ENCODE peak calls at places on chromosomes 13 and 19, in eight cellular contexts. W is HuH-7, Y is fibroblast of mammary gland, P is lung microvascular endothelial cell, O is left cardiac atrium, Z is AG09309, B is lower leg skin, T is substantia nigra. Q is an unnamed sample.
A peak's percentile ranks its signal among the peaks of the same experiment; 100 is the strongest.

GRCh38 chr19:1264801-1265610 is 4.1 kb upstream of the CIRBP start:
- DNase-seq in W (no peak), P (peak; percentile 85), Y (peak; percentile 94), T (no peak), Z (no peak), B (no peak), O (peak; percentile 84), Q (peak; percentile 76)

GRCh38 chr19:1566392-1567115 is 1.6 kb downstream of the MEX3D start:
- DNase-seq in O (peak; percentile 74), Z (peak; percentile 44), Y (peak; percentile 66), T (peak; percentile 93), B (no peak), W (peak; percentile 74), P (peak; percentile 87), Q (peak; percentile 67)

GRCh38 chr19:23241433-23241832 is 8.8 kb downstream of the ZNF724 start:
- DNase-seq in Y (no peak), P (peak; percentile 5), B (no peak), O (no peak), T (no peak), W (no peak), Z (no peak), Q (no peak)

GRCh38 chr13:20191902-20192469 is 752 bp downstream of the GJB2 start:
- DNase-seq in T (no peak), W (peak; percentile 58), O (no peak), Z (no peak), B (no peak), Y (peak; percentile 32), P (peak; percentile 16), Q (no peak)

GRCh38 chr13:67224148-67224846 is 5.8 kb downstream of the PCDH9 start:
- DNase-seq in B (peak; percentile 44), T (peak; percentile 82), W (peak; percentile 54), Z (peak; percentile 37), P (peak; percentile 88), O (peak; percentile 75), Y (peak; percentile 83), Q (peak; percentile 61)

GRCh38 chr19:54201980-54202379 is 1.3 kb downstream of the RPS9 start:
- DNase-seq in P (no peak), O (no peak), B (no peak), Y (no peak), T (no peak), W (no peak), Z (no peak), Q (no peak)

GRCh38 chr13:99973163-99973785 is 1.7 kb upstream of the ZIC5 start:
- DNase-seq in B (no peak), Z (no peak), T (no peak), W (no peak), O (no peak), P (no peak), Y (no peak), Q (no peak)

GRCh38 chr13:101915333-101915732 is 462.9 kb downstream of the ITGBL1 start:
- DNase-seq in T (no peak), O (no peak), P (no peak), B (no peak), Y (no peak), W (no peak), Z (no peak), Q (no peak)

GRCh38 chr19:9650345-9650744 is 24.6 kb downstream of the ZNF562 start:
- DNase-seq in Z (no peak), W (no peak), B (no peak), T (no peak), O (no peak), P (no peak), Y (no peak), Q (no peak)

GRCh38 chr19:7554990-7555864 is 19.7 kb downstream of the PNPLA6 start:
- DNase-seq in O (no peak), Z (no peak), B (no peak), W (no peak), T (no peak), P (no peak), Y (no peak), Q (no peak)

GRCh38 chr19:43784981-43785808 is 4.4 kb upstream of the KCNN4 start:
- DNase-seq in T (peak; percentile 41), P (peak; percentile 77), W (peak; percentile 84), Y (peak; percentile 81), B (peak; percentile 60), Z (no peak), O (peak; percentile 51), Q (peak; percentile 59)

GRCh38 chr19:2271516-2272103 is 10.4 kb downstream of the PEAK3 start:
- DNase-seq in T (no peak), B (no peak), Z (no peak), W (no peak), P (no peak), Y (peak; percentile 94), O (no peak), Q (no peak)

GRCh38 chr13:35714588-35714987 is 238.1 kb upstream of the MAB21L1 start:
- DNase-seq in Y (no peak), T (no peak), W (no peak), B (no peak), P (no peak), Z (no peak), O (no peak), Q (peak; percentile 25)

GRCh38 chr19:40799558-40800338 is 757 bp downstream of the EGLN2 start:
- DNase-seq in B (no peak), O (peak; percentile 82), Z (no peak), P (peak; percentile 70), T (no peak), W (peak; percentile 50), Y (no peak), Q (no peak)

GRCh38 chr13:43054803-43055802 is 31.7 kb downstream of the DNAJC15 start:
- DNase-seq in Y (peak; percentile 73), Z (peak; percentile 42), B (no peak), W (peak; percentile 5), T (no peak), P (peak; percentile 63), O (peak; percentile 36), Q (peak; percentile 64)

GRCh38 chr13:99969934-99970760 is 1.4 kb downstream of the ZIC5 start:
- DNase-seq in T (no peak), Z (no peak), Y (peak; percentile 26), P (no peak), B (no peak), W (no peak), O (no peak), Q (no peak)

GRCh38 chr13:40316301-40316700 is 350.1 kb downstream of the FOXO1 start:
- DNase-seq in T (no peak), B (no peak), Z (no peak), O (no peak), W (no peak), Y (no peak), P (no peak), Q (no peak)

GRCh38 chr13:21528616-21529015 is 69.5 kb upstream of the ZDHHC20 start:
- DNase-seq in O (no peak), T (no peak), Z (peak; percentile 68), B (no peak), Y (peak; percentile 28), W (no peak), P (no peak), Q (peak; percentile 54)

GRCh38 chr19:49436381-49437017 is 4.8 kb downstream of the SLC17A7 start:
- DNase-seq in B (no peak), W (no peak), T (no peak), Z (no peak), Y (no peak), P (peak; percentile 20), O (no peak), Q (no peak)

GRCh38 chr19:6278740-6279619 is 795 bp downstream of the MLLT1 start:
- DNase-seq in Y (no peak), P (no peak), W (peak; percentile 33), B (no peak), O (no peak), Z (no peak), T (peak; percentile 12), Q (no peak)

GRCh38 chr19:44905437-44906160 is at the start of gene APOE:
- DNase-seq in O (no peak), W (peak; percentile 62), T (peak; percentile 75), P (no peak), Z (no peak), B (no peak), Y (no peak), Q (peak; percentile 38)

GRCh38 chr19:45351401-45351952 is 10.9 kb downstream of the KLC3 start:
- DNase-seq in Y (no peak), O (no peak), W (no peak), T (no peak), B (no peak), P (no peak), Z (no peak), Q (no peak)

GRCh38 chr19:33225458-33225925 is at the start of gene SLC7A10:
- DNase-seq in Y (no peak), Z (no peak), T (no peak), W (peak; percentile 84), B (no peak), O (no peak), P (no peak), Q (no peak)

GRCh38 chr19:19278315-19278714 is 5.2 kb upstream of the TM6SF2 start:
- DNase-seq in Z (no peak), Y (no peak), T (no peak), O (no peak), P (no peak), W (peak; percentile 5), B (no peak), Q (no peak)

GRCh38 chr13:54185785-54186184 is 1157.2 kb downstream of the OLFM4 start:
- DNase-seq in T (no peak), P (no peak), O (no peak), B (no peak), Z (no peak), Y (no peak), W (no peak), Q (peak; percentile 40)

GRCh38 chr13:28423010-28423409 is 71.9 kb downstream of the FLT1 start:
- DNase-seq in Z (no peak), W (no peak), O (peak; percentile 30), P (peak; percentile 18), Y (no peak), B (peak; percentile 47), T (peak; percentile 6), Q (peak; percentile 16)

GRCh38 chr13:49304763-49305695 is 57.3 kb downstream of the CDADC1 start:
- DNase-seq in Z (no peak), O (no peak), B (no peak), T (no peak), P (no peak), W (no peak), Y (no peak), Q (no peak)

GRCh38 chr13:93230466-93230865 is 3.9 kb downstream of the GPC6 start:
- DNase-seq in W (no peak), Y (peak; percentile 92), Z (peak; percentile 67), T (no peak), B (no peak), P (no peak), O (no peak), Q (no peak)

GRCh38 chr13:99686157-99686572 is 184.9 kb downstream of the TM9SF2 start:
- DNase-seq in Z (no peak), T (no peak), W (peak; percentile 8), B (no peak), Y (peak; percentile 62), O (peak; percentile 38), P (no peak), Q (no peak)

GRCh38 chr13:23909606-23910005 is 12.3 kb upstream of the C1QTNF9B start:
- DNase-seq in O (no peak), W (peak; percentile 58), P (no peak), Z (no peak), Y (no peak), T (no peak), B (no peak), Q (no peak)